ENCODE peak calls at places on chromosomes 1 and 21, in five cellular contexts. F is iris pigment epithelial cell, W is KBM-7, X is cerebellar nuclear complex, P is GM04504. T is an unnamed sample.

GRCh38 chr21:14273736-14274538 is 58.0 kb downstream of the RBM11 start:
- DNase-seq in W (no peak), F (no peak), X (no peak), P (no peak), T (no peak)

GRCh38 chr1:77889240-77889637 is 815 bp downstream of the NEXN start:
- DNase-seq in X (no peak), W (peak), P (peak), F (peak), T (no peak)

GRCh38 chr21:29332461-29333354 is 34.0 kb downstream of the BACH1 start:
- DNase-seq in P (no peak), F (peak), X (no peak), W (no peak), T (no peak)

GRCh38 chr1:174743654-174744561 is 255.8 kb upstream of the CACYBP start:
- DNase-seq in P (peak), X (peak), F (peak), W (peak), T (no peak)

GRCh38 chr1:245153081-245153644 is 1.6 kb upstream of the KIF26B start:
- DNase-seq in W (peak), F (peak), X (peak), P (no peak), T (peak)

GRCh38 chr21:33514234-33514633 is 22.7 kb upstream of the DNAJC28 start:
- DNase-seq in F (peak), W (no peak), X (no peak), P (peak), T (no peak)

GRCh38 chr21:34565238-34565637 is 49.7 kb downstream of the RCAN1 start:
- DNase-seq in F (no peak), X (no peak), W (no peak), P (no peak), T (no peak)

GRCh38 chr1:232319106-232319505 is 310.8 kb downstream of the SIPA1L2 start:
- DNase-seq in X (no peak), P (no peak), F (no peak), W (no peak), T (no peak)

GRCh38 chr21:15071012-15071411 is 6.2 kb upstream of the NRIP1 start:
- DNase-seq in X (no peak), W (no peak), F (no peak), P (no peak), T (no peak)

GRCh38 chr21:41369105-41369914 is 7.5 kb downstream of the MX2 start:
- DNase-seq in W (peak), F (no peak), X (no peak), P (no peak), T (peak)

GRCh38 chr1:77316006-77316405 is 34.2 kb downstream of the AK5 start:
- DNase-seq in W (no peak), X (no peak), F (peak), P (no peak), T (no peak)